ENCODE peak calls at places on chromosomes 1 and 21, in four cellular contexts. One of them, this sample, is unnamed. For H3K4me1, the result is how much of the 10 kb centered on the place peaks cover.

GRCh38 chr1:202086579-202087350 is 36.0 kb upstream of the GPR37L1 start:
- DNase-seq in tibial nerve: peak
- DNase-seq in right atrium auricular region: no peak
- DNase-seq in IMR-90: no peak
- DNase-seq in this sample: peak

GRCh38 chr1:198169704-198170103 is 12.9 kb downstream of the NEK7 start:
- DNase-seq in tibial nerve: no peak
- DNase-seq in right atrium auricular region: no peak
- DNase-seq in IMR-90: no peak
- DNase-seq in this sample: no peak

GRCh38 chr1:229769006-229769405 is 143.0 kb downstream of the URB2 start:
- DNase-seq in tibial nerve: no peak
- DNase-seq in right atrium auricular region: no peak
- DNase-seq in IMR-90: no peak
- DNase-seq in this sample: no peak

GRCh38 chr1:231178970-231179369 is 17.1 kb downstream of the TRIM67 start:
- DNase-seq in tibial nerve: no peak
- DNase-seq in right atrium auricular region: no peak
- DNase-seq in IMR-90: no peak
- DNase-seq in this sample: no peak

GRCh38 chr1:217435159-217435558 is 195.7 kb downstream of the GPATCH2 start:
- DNase-seq in tibial nerve: no peak
- DNase-seq in right atrium auricular region: no peak
- DNase-seq in IMR-90: no peak
- DNase-seq in this sample: no peak

GRCh38 chr1:206941766-206942418 is 4.4 kb downstream of the PIGR start:
- DNase-seq in tibial nerve: no peak
- DNase-seq in right atrium auricular region: no peak
- DNase-seq in IMR-90: no peak
- DNase-seq in this sample: no peak

GRCh38 chr1:230427981-230428380 is 1.8 kb upstream of the PGBD5 start:
- DNase-seq in tibial nerve: no peak
- DNase-seq in right atrium auricular region: no peak
- DNase-seq in IMR-90: no peak
- DNase-seq in this sample: no peak

GRCh38 chr1:97796716-97797115 is 124.1 kb downstream of the DPYD start:
- DNase-seq in tibial nerve: no peak
- DNase-seq in right atrium auricular region: no peak
- DNase-seq in IMR-90: peak
- DNase-seq in this sample: no peak

GRCh38 chr1:157233131-157233530 is 94.9 kb upstream of the ETV3 start:
- DNase-seq in tibial nerve: no peak
- DNase-seq in right atrium auricular region: no peak
- DNase-seq in IMR-90: no peak
- DNase-seq in this sample: no peak

GRCh38 chr1:53653631-53654030 is 85.3 kb downstream of the GLIS1 start:
- DNase-seq in tibial nerve: no peak
- DNase-seq in right atrium auricular region: no peak
- DNase-seq in IMR-90: no peak
- DNase-seq in this sample: peak

GRCh38 chr1:173888749-173889148 is 20.6 kb downstream of the ZBTB37 start:
- DNase-seq in tibial nerve: no peak
- DNase-seq in right atrium auricular region: no peak
- DNase-seq in IMR-90: no peak
- DNase-seq in this sample: no peak

GRCh38 chr1:90718411-90719320 is 1.6 kb upstream of the BARHL2 start:
- DNase-seq in tibial nerve: no peak
- DNase-seq in right atrium auricular region: no peak
- DNase-seq in IMR-90: no peak
- DNase-seq in this sample: no peak

GRCh38 chr1:41362357-41362721 is 1.1 kb downstream of the FOXO6 start:
- DNase-seq in tibial nerve: no peak
- DNase-seq in right atrium auricular region: no peak
- DNase-seq in IMR-90: no peak
- DNase-seq in this sample: peak

GRCh38 chr1:41362749-41363631 is 1.8 kb downstream of the FOXO6 start:
- DNase-seq in tibial nerve: no peak
- DNase-seq in right atrium auricular region: no peak
- DNase-seq in IMR-90: no peak
- DNase-seq in this sample: no peak

GRCh38 chr1:41360074-41361027 is 883 bp upstream of the FOXO6 start:
- DNase-seq in tibial nerve: no peak
- DNase-seq in right atrium auricular region: no peak
- DNase-seq in IMR-90: no peak
- DNase-seq in this sample: peak

GRCh38 chr1:41361028-41361494 is at the start of gene FOXO6:
- DNase-seq in tibial nerve: peak
- DNase-seq in right atrium auricular region: peak
- DNase-seq in IMR-90: peak
- DNase-seq in this sample: peak

DNA sequence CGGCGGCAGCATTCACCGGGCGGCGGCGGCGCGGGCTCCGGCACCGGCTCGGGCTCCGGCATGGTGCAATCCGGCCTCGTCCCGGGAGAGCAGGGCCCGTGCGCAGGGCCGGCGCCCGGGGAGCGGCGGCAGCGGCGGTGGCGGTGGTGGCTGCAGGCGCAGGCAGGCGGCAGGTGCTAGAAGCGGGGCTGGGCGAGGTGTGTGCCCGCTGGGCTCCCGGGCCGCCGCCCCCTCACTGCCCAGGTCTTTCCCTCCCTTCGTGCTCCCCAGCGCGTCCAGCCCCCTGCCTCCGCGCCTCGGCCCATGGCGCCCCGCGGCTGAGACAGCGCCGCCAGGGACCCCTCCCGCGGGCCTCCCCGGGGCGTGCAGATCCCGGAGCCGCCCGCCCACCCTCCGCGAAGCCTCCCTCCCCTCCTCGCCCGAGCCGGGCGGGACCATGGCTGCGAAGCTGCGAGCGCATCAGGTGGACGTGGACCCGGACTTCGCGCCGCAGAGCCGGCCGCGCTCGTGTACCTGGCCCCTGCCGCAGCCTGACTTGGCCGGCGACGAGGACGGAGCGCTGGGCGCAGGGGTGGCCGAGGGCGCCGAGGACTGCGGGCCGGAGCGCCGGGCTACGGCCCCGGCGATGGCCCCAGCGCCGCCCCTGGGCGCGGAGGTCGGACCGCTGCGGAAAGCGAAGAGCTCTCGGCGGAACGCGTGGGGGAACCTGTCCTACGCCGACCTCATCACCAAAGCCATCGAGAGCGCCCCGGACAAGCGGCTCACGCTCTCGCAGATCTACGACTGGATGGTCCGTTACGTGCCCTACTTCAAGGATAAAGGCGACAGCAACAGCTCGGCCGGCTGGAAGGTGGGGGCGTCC is 492 bp downstream of the FOXO6 start:
- DNase-seq in tibial nerve: no peak
- DNase-seq in right atrium auricular region: no peak
- DNase-seq in IMR-90: no peak
- DNase-seq in this sample: peak
- H3K4me1 ChIP-seq in tibial nerve: under half
- H3K4me1 ChIP-seq in right atrium auricular region: half or more
- H3K4me1 ChIP-seq in IMR-90: under half
- H3K4me1 ChIP-seq in this sample: under half

DNA sequence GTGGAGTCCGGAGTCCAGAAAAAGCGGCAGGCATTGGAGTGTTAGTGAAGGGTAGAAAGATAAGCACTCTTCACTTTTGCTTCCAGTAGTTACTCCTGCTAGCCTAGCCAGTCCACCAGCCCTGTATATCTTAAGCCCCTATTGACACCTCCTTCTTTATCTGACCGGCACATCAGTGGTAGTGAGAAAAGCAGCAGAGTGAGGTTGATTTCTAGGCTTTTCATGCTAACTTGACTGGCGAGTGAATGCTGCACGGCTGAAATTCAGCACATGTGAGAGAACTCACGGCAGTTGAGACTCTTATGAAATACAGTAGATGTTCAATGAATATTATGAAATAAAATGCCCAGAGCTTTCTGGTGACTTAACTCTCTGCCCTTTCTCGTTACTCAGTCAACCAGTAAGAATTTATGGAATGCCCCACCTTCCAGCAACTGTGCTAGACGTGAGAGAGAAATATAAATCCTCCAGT is 128.2 kb downstream of the CACHD1 start:
- DNase-seq in tibial nerve: no peak
- DNase-seq in right atrium auricular region: no peak
- DNase-seq in IMR-90: peak
- DNase-seq in this sample: no peak
- H3K4me3 ChIP-seq in tibial nerve: no peak
- H3K4me3 ChIP-seq in right atrium auricular region: no peak
- H3K4me3 ChIP-seq in IMR-90: peak
- H3K4me3 ChIP-seq in this sample: no peak

GRCh38 chr1:210359255-210359654 is 30.6 kb downstream of the HHAT start:
- DNase-seq in tibial nerve: no peak
- DNase-seq in right atrium auricular region: no peak
- DNase-seq in IMR-90: no peak
- DNase-seq in this sample: no peak
- H3K4me1 ChIP-seq in tibial nerve: under half
- H3K4me1 ChIP-seq in right atrium auricular region: under half
- H3K4me1 ChIP-seq in IMR-90: under half
- H3K4me1 ChIP-seq in this sample: under half

GRCh38 chr21:35010450-35010849 is 38.7 kb downstream of the RUNX1 start:
- DNase-seq in tibial nerve: no peak
- DNase-seq in right atrium auricular region: no peak
- DNase-seq in IMR-90: no peak
- DNase-seq in this sample: no peak
- H3K4me3 ChIP-seq in tibial nerve: no peak
- H3K4me3 ChIP-seq in right atrium auricular region: no peak
- H3K4me3 ChIP-seq in IMR-90: no peak
- H3K4me3 ChIP-seq in this sample: no peak

This sample was measured in left lung.